ENCODE peak calls at places on chromosomes 4 and X, in six cellular contexts. T is fibroblast of mammary gland, R is fibroblast of the aortic adventitia, G is foreskin fibroblast, U is AG10803, H is psoas muscle. Z is an unnamed sample.

GRCh38 chrX:103678199-103678993 is 8.1 kb downstream of the MORF4L2 start:
- DNase-seq in T (peak; percentile 29), R (peak; percentile 87), G (no peak), U (peak; percentile 75), H (no peak), Z (no peak)

GRCh38 chr4:134201216-134202098 is at the start of gene PABPC4L:
- DNase-seq in H (peak; percentile 26), U (peak; percentile 13), R (peak; percentile 8), G (peak; percentile 37), T (peak; percentile 31), Z (peak; percentile 29)

GRCh38 chr4:119729815-119730643 is 101.4 kb upstream of the PDE5A start:
- DNase-seq in T (peak; percentile 87), R (peak; percentile 97), U (peak; percentile 80), H (no peak), G (peak; percentile 95), Z (peak; percentile 59)

GRCh38 chrX:70033348-70033747 is 16.4 kb downstream of the AWAT2 start:
- DNase-seq in H (no peak), U (peak; percentile 16), R (peak; percentile 40), G (peak; percentile 20), T (peak; percentile 34), Z (no peak)

GRCh38 chr4:88859191-88859812 is 161.7 kb upstream of the NAP1L5 start:
- DNase-seq in R (no peak), T (peak; percentile 35), G (peak; percentile 58), U (no peak), H (no peak), Z (no peak)

GRCh38 chrX:320126-320783 is 1.7 kb upstream of the GTPBP6 start:
- DNase-seq in U (no peak), R (no peak), G (peak; percentile 50), H (peak; percentile 25), T (peak; percentile 18), Z (no peak)

GRCh38 chr4:141686146-141686775 is 49.9 kb downstream of the IL15 start:
- DNase-seq in R (peak; percentile 65), U (peak; percentile 15), G (no peak), T (peak; percentile 90), H (no peak), Z (peak; percentile 42)

GRCh38 chr4:7364979-7365378 is 69.8 kb downstream of the PSAPL1 start:
- DNase-seq in U (no peak), H (no peak), T (no peak), G (no peak), R (no peak), Z (no peak)

GRCh38 chr4:5887361-5888221 is 5.3 kb downstream of the CRMP1 start:
- DNase-seq in T (no peak), U (no peak), G (no peak), H (no peak), R (no peak), Z (no peak)

GRCh38 chrX:108165349-108166111 is 74.0 kb downstream of the ATG4A start:
- DNase-seq in G (peak; percentile 73), H (no peak), R (peak; percentile 64), U (peak; percentile 29), T (peak; percentile 68), Z (no peak)

GRCh38 chrX:153554519-153555167 is 37.2 kb downstream of the ATP2B3 start:
- DNase-seq in T (peak; percentile 45), R (peak; percentile 51), G (peak; percentile 73), H (peak; percentile 67), U (peak; percentile 33), Z (no peak)

GRCh38 chr4:174152717-174153466 is 130.6 kb downstream of the FBXO8 start:
- DNase-seq in R (no peak), T (no peak), G (peak; percentile 15), H (no peak), U (no peak), Z (no peak)
- H3K4me3 ChIP-seq in R (no peak overlapping the region), T (no peak overlapping the region), G (no peak overlapping the region), H (no peak overlapping the region), U (no peak overlapping the region), Z (no peak overlapping the region)

GRCh38 chr4:112649055-112649408 is 12.1 kb downstream of the LARP7 start:
- DNase-seq in H (no peak), T (no peak), R (no peak), U (no peak), G (no peak), Z (no peak)
- H3K4me3 ChIP-seq in H (no peak overlapping the region), T (no peak overlapping the region), R (no peak overlapping the region), U (no peak overlapping the region), G (no peak overlapping the region), Z (no peak overlapping the region)

DNA sequence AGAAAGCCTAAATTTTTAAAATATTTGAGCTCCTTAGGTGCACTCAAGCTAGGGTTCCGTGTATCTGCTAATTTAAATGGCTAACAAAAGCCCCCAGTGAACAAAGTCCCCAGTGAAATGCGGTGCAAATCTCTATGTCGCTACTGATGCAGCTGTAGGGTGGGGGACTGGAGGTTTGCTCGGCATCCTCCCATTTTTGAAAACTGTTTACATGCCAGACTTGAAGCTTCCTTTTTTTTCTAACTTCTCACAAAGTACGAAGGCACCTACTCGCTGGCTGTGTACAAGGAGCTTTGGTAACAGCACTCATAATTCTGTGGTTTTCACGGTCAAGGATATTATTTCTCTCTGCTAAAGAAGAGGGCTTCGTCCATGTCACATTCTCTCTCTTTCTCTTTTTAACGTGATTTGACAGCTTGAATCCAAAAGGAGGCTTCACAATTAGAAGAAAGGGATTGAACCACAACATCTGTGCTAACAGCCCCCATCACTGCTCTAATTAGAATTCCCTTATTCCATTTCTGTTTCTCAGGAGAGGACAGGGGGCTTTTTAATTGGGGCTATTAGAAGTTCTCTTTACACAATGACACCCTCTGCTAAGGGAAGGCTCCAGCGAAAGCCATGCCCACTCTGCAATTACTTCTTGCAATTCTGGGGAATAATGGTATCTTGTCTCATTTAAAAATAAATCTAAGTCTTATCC is 46.7 kb downstream of the TMEM156 start:
- DNase-seq in G (no peak), T (no peak), H (no peak), R (no peak), U (no peak), Z (no peak)
- H3K4me3 ChIP-seq in G (no peak overlapping the region), T (no peak overlapping the region), H (no peak overlapping the region), R (no peak overlapping the region), U (no peak overlapping the region), Z (no peak overlapping the region)

GRCh38 chr4:162494935-162495334 is 331.1 kb upstream of the FSTL5 start:
- DNase-seq in U (no peak), R (no peak), H (no peak), G (no peak), T (no peak), Z (no peak)

GRCh38 chr4:162502109-162502508 is 338.3 kb upstream of the FSTL5 start:
- DNase-seq in T (no peak), H (no peak), G (no peak), U (no peak), R (no peak), Z (no peak)

GRCh38 chr4:162497564-162498167 is 333.9 kb upstream of the FSTL5 start:
- DNase-seq in T (peak; percentile 51), H (no peak), G (peak; percentile 52), R (peak; percentile 61), U (peak; percentile 49), Z (no peak)

GRCh38 chr4:162499478-162499877 is 335.7 kb upstream of the FSTL5 start:
- DNase-seq in G (no peak), U (no peak), H (no peak), R (no peak), T (no peak), Z (no peak)

DNA sequence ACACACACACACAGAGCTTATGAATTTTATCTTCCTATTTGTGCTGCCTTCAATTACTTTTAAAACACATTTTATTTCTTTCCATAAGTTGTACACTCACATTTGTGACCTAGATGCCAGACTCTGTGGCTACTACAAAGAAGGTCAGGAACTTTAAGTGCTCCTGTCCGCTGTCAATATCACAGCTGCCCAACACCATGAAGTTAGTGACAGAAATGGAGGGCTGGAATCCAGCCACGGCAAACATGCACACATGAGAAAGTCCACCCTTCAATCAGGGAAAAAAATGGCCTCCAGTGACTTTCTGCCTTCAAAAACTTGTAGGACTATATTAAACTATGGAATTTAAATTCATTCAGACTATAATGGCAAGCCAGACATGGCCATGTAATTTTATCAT is 334.4 kb upstream of the FSTL5 start:
- DNase-seq in H (no peak), T (no peak), R (no peak), U (no peak), G (no peak), Z (no peak)
- H3K4me3 ChIP-seq in H (no peak overlapping the region), T (no peak overlapping the region), R (no peak overlapping the region), U (no peak overlapping the region), G (no peak overlapping the region), Z (no peak overlapping the region)

DNA sequence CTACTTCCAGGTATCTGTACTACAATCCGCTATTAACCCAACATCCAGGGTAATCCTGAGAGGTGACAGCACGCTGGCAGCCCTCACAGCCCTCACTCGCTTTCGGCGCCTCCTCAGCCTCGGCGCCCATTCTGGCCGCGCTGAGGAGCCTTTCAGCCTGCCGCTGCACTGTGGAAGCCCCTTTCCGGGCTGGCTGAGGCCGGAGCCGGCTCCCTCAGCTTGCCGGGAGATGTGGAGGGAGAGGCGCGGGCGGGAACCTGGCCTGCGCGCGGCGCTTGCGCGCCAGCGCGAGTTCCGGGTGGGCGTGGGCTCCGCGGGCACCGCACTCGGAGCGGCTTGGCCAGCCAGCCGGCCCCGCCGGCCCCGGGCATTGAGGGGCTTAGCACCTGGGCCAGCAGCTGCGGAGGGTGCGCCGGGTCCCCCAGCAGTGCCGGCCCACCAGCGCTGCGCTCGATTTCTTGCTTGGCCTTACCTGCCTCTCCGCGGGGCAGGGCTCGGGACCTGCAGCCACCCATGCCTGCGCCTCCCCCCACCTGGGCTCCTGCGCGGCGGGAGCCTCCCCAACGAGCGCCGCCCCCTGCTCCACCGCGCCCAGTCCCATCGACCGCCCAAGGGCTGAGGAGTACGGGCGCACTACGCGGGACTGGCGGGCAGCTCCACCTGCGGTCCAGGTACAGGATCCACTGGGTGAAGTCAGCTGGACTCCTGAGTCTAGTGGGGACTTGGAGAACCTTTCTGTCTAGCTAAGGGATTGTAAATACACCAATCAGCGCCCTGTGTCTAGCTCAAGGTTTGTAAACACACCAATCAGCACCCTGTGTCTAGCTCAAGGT is 87.3 kb downstream of the PRSS12 start:
- DNase-seq in G (peak; percentile 37), R (peak; percentile 2), U (no peak), H (no peak), T (no peak), Z (no peak)
- H3K4me3 ChIP-seq in G (peak overlapping the region; percentile 33), R (peak overlapping the region; percentile 58), U (peak overlapping the region; percentile 50), H (peak overlapping the region; percentile 52), T (peak overlapping the region; percentile 26), Z (peak overlapping the region; percentile 50)

DNA sequence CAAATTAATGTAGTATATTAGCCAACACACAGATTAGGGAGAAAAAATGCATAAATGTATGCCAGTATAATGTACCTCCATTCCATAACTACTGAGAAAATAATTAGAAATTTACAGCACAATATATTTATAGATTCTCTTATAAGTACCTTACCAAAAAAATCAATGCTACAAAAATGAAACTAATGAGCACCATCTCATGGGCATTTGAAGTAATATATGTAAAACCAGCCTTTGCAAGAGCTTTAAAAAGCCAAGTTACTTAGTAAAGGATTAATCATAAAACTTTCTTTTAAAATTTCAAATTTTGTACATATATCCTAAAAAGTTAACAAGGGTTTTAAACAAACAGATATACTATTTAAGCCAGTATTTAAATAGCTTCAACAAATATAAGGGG is 43.2 kb downstream of the LRBA start:
- DNase-seq in G (no peak), T (no peak), H (no peak), R (peak; percentile 20), U (no peak), Z (no peak)
- H3K4me3 ChIP-seq in G (no peak overlapping the region), T (no peak overlapping the region), H (no peak overlapping the region), R (no peak overlapping the region), U (no peak overlapping the region), Z (no peak overlapping the region)

Z was measured in skeletal muscle cell.